ENCODE peak calls at places on chromosomes 6 and 20, in ten cellular contexts. N, B, J, W, Q, V, H, A, S and R are unnamed samples.

GRCh38 chr20:31664696-31665354 is 27.1 kb downstream of the COX4I2 start:
- DNase-seq in H (no peak), V (no peak), W (no peak), B (no peak), A (no peak), S (no peak), J (no peak), Q (peak; percentile 59), N (no peak), R (no peak)

GRCh38 chr20:2533118-2533517 is 3.3 kb upstream of the TMC2 start:
- DNase-seq in V (no peak), W (no peak), B (no peak), Q (no peak), A (no peak), J (no peak), H (no peak), N (no peak), S (no peak), R (no peak)

GRCh38 chr20:45890077-45890996 is 671 bp downstream of the NEURL2 start:
- DNase-seq in A (no peak), S (peak; percentile 65), V (peak; percentile 82), Q (peak; percentile 89), J (no peak), W (peak; percentile 68), B (no peak), N (peak; percentile 33), H (peak; percentile 80), R (peak; percentile 89)

GRCh38 chr6:147695819-147696218 is 187.3 kb downstream of the SAMD5 start:
- DNase-seq in W (no peak), B (no peak), J (no peak), V (no peak), H (no peak), N (no peak), A (no peak), Q (no peak), S (no peak), R (no peak)

GRCh38 chr6:38453302-38453701 is 186.4 kb downstream of the BTBD9 start:
- DNase-seq in S (no peak), J (no peak), A (no peak), W (no peak), Q (no peak), N (no peak), B (no peak), V (no peak), H (no peak), R (no peak)

GRCh38 chr6:39072830-39073229 is 24.2 kb downstream of the GLP1R start:
- DNase-seq in H (no peak), V (no peak), B (no peak), A (no peak), N (no peak), Q (no peak), S (no peak), W (no peak), J (no peak), R (no peak)

GRCh38 chr6:115133790-115134189 is 791.0 kb upstream of the HS3ST5 start:
- DNase-seq in N (no peak), B (no peak), A (no peak), H (no peak), Q (no peak), S (no peak), W (peak; percentile 29), J (no peak), V (no peak), R (no peak)

GRCh38 chr20:17357238-17357637 is 130.4 kb downstream of the PCSK2 start:
- DNase-seq in W (no peak), J (no peak), Q (no peak), V (no peak), A (no peak), B (no peak), S (no peak), H (peak; percentile 55), N (no peak), R (no peak)

GRCh38 chr6:45513331-45513730 is 135.6 kb upstream of the SUPT3H start:
- DNase-seq in H (no peak), J (no peak), N (no peak), S (no peak), Q (no peak), V (no peak), B (no peak), W (no peak), A (no peak), R (no peak)

GRCh38 chr6:119259027-119259426 is 90.5 kb downstream of the MAN1A1 start:
- DNase-seq in A (no peak), S (no peak), H (no peak), V (no peak), N (no peak), J (no peak), B (no peak), Q (no peak), W (peak; percentile 6), R (no peak)

GRCh38 chr20:57425150-57426013 is 34.2 kb downstream of the RBM38 start:
- DNase-seq in Q (no peak), H (no peak), B (peak; percentile 31), V (peak; percentile 60), A (no peak), W (peak; percentile 54), J (no peak), N (no peak), S (no peak), R (no peak)

GRCh38 chr6:155417454-155417853 is 38.2 kb downstream of the NOX3 start:
- DNase-seq in Q (no peak), A (no peak), V (no peak), W (no peak), J (no peak), H (no peak), S (no peak), N (no peak), B (no peak), R (no peak)

GRCh38 chr6:40550096-40550731 is 37.0 kb downstream of the LRFN2 start:
- DNase-seq in Q (peak; percentile 65), H (no peak), A (no peak), N (no peak), W (peak; percentile 20), J (no peak), S (no peak), B (no peak), V (peak; percentile 62), R (peak; percentile 46)

GRCh38 chr20:50023116-50023802 is 40.5 kb downstream of the SNAI1 start:
- DNase-seq in H (no peak), Q (no peak), W (no peak), V (no peak), J (no peak), N (no peak), S (no peak), B (no peak), A (no peak), R (no peak)

GRCh38 chr20:63814833-63815612 is 16.0 kb downstream of the ZBTB46 start:
- DNase-seq in J (no peak), Q (no peak), V (no peak), A (no peak), N (no peak), W (no peak), H (no peak), B (no peak), S (no peak), R (no peak)

GRCh38 chr6:11258260-11259237 is 26.1 kb upstream of the NEDD9 start:
- DNase-seq in Q (no peak), B (peak; percentile 62), J (no peak), W (no peak), N (no peak), V (no peak), S (no peak), A (no peak), H (no peak), R (no peak)

GRCh38 chr20:24917797-24918578 is 31.1 kb upstream of the CST7 start:
- DNase-seq in A (peak; percentile 2), J (no peak), W (peak; percentile 66), N (peak; percentile 41), V (peak; percentile 89), B (peak; percentile 3), Q (peak; percentile 54), H (peak; percentile 40), S (peak; percentile 58), R (peak; percentile 55)

GRCh38 chr6:25476126-25476525 is 175.9 kb upstream of the SCGN start:
- DNase-seq in Q (no peak), A (no peak), H (no peak), V (no peak), S (no peak), J (no peak), B (no peak), W (no peak), N (no peak), R (no peak)

GRCh38 chr6:106215608-106216007 is 110.0 kb downstream of the ATG5 start:
- DNase-seq in B (no peak), N (no peak), J (no peak), S (no peak), W (no peak), H (no peak), V (no peak), A (no peak), Q (no peak), R (no peak)

GRCh38 chr6:83467620-83468036 is 36.8 kb upstream of the ME1 start:
- DNase-seq in B (no peak), J (no peak), N (no peak), V (no peak), H (no peak), A (peak; percentile 79), S (peak; percentile 5), Q (no peak), W (no peak), R (no peak)

GRCh38 chr6:149031545-149032317 is 284.9 kb downstream of the UST start:
- DNase-seq in S (no peak), Q (no peak), H (no peak), B (no peak), J (no peak), W (no peak), N (no peak), V (no peak), A (no peak), R (no peak)

GRCh38 chr6:138404666-138405337 is 779 bp downstream of the HEBP2 start:
- DNase-seq in W (no peak), S (peak; percentile 8), A (no peak), V (no peak), Q (peak; percentile 53), B (no peak), N (no peak), J (no peak), H (no peak), R (peak; percentile 29)

GRCh38 chr6:42428326-42429041 is 23.2 kb downstream of the TRERF1 start:
- DNase-seq in H (no peak), W (no peak), V (no peak), N (no peak), A (no peak), S (no peak), J (no peak), Q (peak; percentile 55), B (no peak), R (no peak)

GRCh38 chr20:6829510-6830116 is 62.1 kb downstream of the BMP2 start:
- DNase-seq in W (no peak), Q (no peak), S (no peak), V (peak; percentile 8), H (no peak), B (no peak), J (no peak), N (no peak), A (no peak), R (peak; percentile 20)

GRCh38 chr20:32660661-32661060 is 13.1 kb downstream of the C20orf203 start:
- DNase-seq in S (no peak), H (no peak), B (no peak), N (no peak), A (no peak), J (no peak), W (no peak), Q (no peak), V (no peak), R (no peak)

GRCh38 chr6:7424967-7425807 is 35.6 kb downstream of the RIOK1 start:
- DNase-seq in Q (no peak), S (no peak), V (no peak), N (no peak), J (no peak), A (peak; percentile 9), H (peak; percentile 2), W (peak; percentile 50), B (no peak), R (peak; percentile 6)

GRCh38 chr6:39207421-39208232 is 21.6 kb downstream of the KCNK5 start:
- DNase-seq in W (no peak), N (no peak), B (peak; percentile 17), H (no peak), A (no peak), S (no peak), V (no peak), Q (no peak), J (no peak), R (no peak)

GRCh38 chr6:166402582-166403277 is 20.0 kb upstream of the MPC1 start:
- DNase-seq in H (peak; percentile 22), N (no peak), S (no peak), A (no peak), V (peak; percentile 85), W (no peak), B (no peak), J (no peak), Q (no peak), R (no peak)